ENCODE peak calls at places on chromosomes 7 and 10, in ten cellular contexts. L is pulmonary artery endothelial cell; H is NCI-H1092; U is stimulated activated CD4-positive, alpha-beta T cell treated with anti-CD3 and anti-CD28 coated beads, Interleukin-15, amount 100 ng/mL, for 1 hour; F is midbrain; N is NCI-H460; G is T-helper 9 cell; E is HEK293T; T is activated gamma-delta T cell treated with Interleukin-2 at 50 U/mL for 16 hours; Y is ovary. Z is an unnamed sample.

GRCh38 chr10:124493191-124493936 is 31.7 kb downstream of the LHPP start:
- DNase-seq in L (no peak), H (peak), U (no peak), F (no peak), N (no peak), G (no peak), E (no peak), T (no peak), Y (no peak), Z (no peak)

GRCh38 chr10:31320598-31321211 is 1.7 kb downstream of the ZEB1 start:
- DNase-seq in L (no peak), H (peak), U (no peak), F (no peak), N (no peak), G (peak), E (peak), T (peak), Y (peak), Z (peak)

GRCh38 chr10:80429521-80429966 is 21.2 kb downstream of the PRXL2A start:
- DNase-seq in L (no peak), H (no peak), U (no peak), F (no peak), N (peak), G (no peak), E (no peak), T (no peak), Y (no peak), Z (no peak)

GRCh38 chr10:78524941-78525340 is 491.3 kb downstream of the RPS24 start:
- DNase-seq in L (no peak), H (peak), U (no peak), F (no peak), N (no peak), G (no peak), E (no peak), T (no peak), Y (no peak), Z (no peak)

GRCh38 chr10:15144788-15145187 is 23.7 kb downstream of the NMT2 start:
- DNase-seq in L (no peak), H (no peak), U (no peak), F (no peak), N (no peak), G (no peak), E (no peak), T (no peak), Y (no peak), Z (no peak)

GRCh38 chr10:13809447-13809846 is 222.7 kb downstream of the PRPF18 start:
- DNase-seq in L (no peak), H (no peak), U (no peak), F (no peak), N (no peak), G (no peak), E (no peak), T (no peak), Y (no peak), Z (no peak)

GRCh38 chr7:21572331-21572730 is 29.5 kb downstream of the DNAH11 start:
- DNase-seq in L (no peak), H (no peak), U (no peak), F (no peak), N (no peak), G (no peak), E (no peak), T (no peak), Y (no peak), Z (no peak)

GRCh38 chr7:7272294-7272693 is 90.0 kb downstream of the C1GALT1 start:
- DNase-seq in L (no peak), H (no peak), U (no peak), F (no peak), N (no peak), G (no peak), E (no peak), T (no peak), Y (no peak), Z (no peak)

GRCh38 chr7:7653568-7654187 is 13.1 kb downstream of the UMAD1 start:
- DNase-seq in L (no peak), H (no peak), U (no peak), F (no peak), N (peak), G (no peak), E (peak), T (no peak), Y (no peak), Z (no peak)

GRCh38 chr10:128784444-128784843 is 658.2 kb upstream of the MKI67 start:
- DNase-seq in L (no peak), H (no peak), U (no peak), F (no peak), N (no peak), G (no peak), E (no peak), T (no peak), Y (no peak), Z (no peak)

Z was measured in activated T-helper 2 cell treated with anti-CD3 and anti-CD28 coated beads, Interferon-gamma antibody, Interleukin-2, Interleukin-4, amounts not matched to agents 10 μg/mL and 5 μg/mL and 100 μg/mL, durations not matched to agents 14 hours and 24 hours and 36 hours.